ENCODE peak calls at places on chromosomes 7 and 10, in six cellular contexts. One of them, this sample, is unnamed.

GRCh38 chr10:33735463-33735862 is 401.0 kb upstream of the NRP1 start:
- DNase-seq in stomach: no peak
- DNase-seq in GM23338: no peak
- DNase-seq in sigmoid colon: no peak
- DNase-seq in HCT116: no peak
- DNase-seq in breast epithelium: no peak
- DNase-seq in this sample: no peak

GRCh38 chr10:35005868-35006267 is 84.3 kb downstream of the CUL2 start:
- DNase-seq in stomach: no peak
- DNase-seq in GM23338: no peak
- DNase-seq in sigmoid colon: no peak
- DNase-seq in HCT116: no peak
- DNase-seq in breast epithelium: no peak
- DNase-seq in this sample: no peak

GRCh38 chr7:23106491-23106800 is 861 bp downstream of the KLHL7 start:
- DNase-seq in stomach: peak; percentile 28
- DNase-seq in GM23338: peak; percentile 80
- DNase-seq in sigmoid colon: no peak
- DNase-seq in HCT116: no peak
- DNase-seq in breast epithelium: peak; percentile 26
- DNase-seq in this sample: peak; percentile 64

GRCh38 chr10:97200616-97201015 is 14.9 kb upstream of the SLIT1 start:
- DNase-seq in stomach: no peak
- DNase-seq in GM23338: no peak
- DNase-seq in sigmoid colon: peak; percentile 18
- DNase-seq in HCT116: no peak
- DNase-seq in breast epithelium: no peak
- DNase-seq in this sample: no peak

GRCh38 chr10:72712136-72712535 is 20.2 kb downstream of the MCU start:
- DNase-seq in stomach: no peak
- DNase-seq in GM23338: peak; percentile 27
- DNase-seq in sigmoid colon: no peak
- DNase-seq in HCT116: no peak
- DNase-seq in breast epithelium: no peak
- DNase-seq in this sample: no peak

GRCh38 chr10:30980951-30981616 is 50.6 kb downstream of the ZNF438 start:
- DNase-seq in stomach: peak; percentile 78
- DNase-seq in GM23338: no peak
- DNase-seq in sigmoid colon: peak; percentile 91
- DNase-seq in HCT116: no peak
- DNase-seq in breast epithelium: peak; percentile 25
- DNase-seq in this sample: no peak

GRCh38 chr7:27944626-27945025 is 204.7 kb downstream of the TAX1BP1 start:
- DNase-seq in stomach: no peak
- DNase-seq in GM23338: no peak
- DNase-seq in sigmoid colon: no peak
- DNase-seq in HCT116: no peak
- DNase-seq in breast epithelium: no peak
- DNase-seq in this sample: no peak

GRCh38 chr10:84270708-84271107 is 25.9 kb downstream of the RGR start:
- DNase-seq in stomach: no peak
- DNase-seq in GM23338: no peak
- DNase-seq in sigmoid colon: no peak
- DNase-seq in HCT116: no peak
- DNase-seq in breast epithelium: no peak
- DNase-seq in this sample: no peak

GRCh38 chr10:21502371-21502765 is 23.1 kb downstream of the SKIDA1 start:
- DNase-seq in stomach: no peak
- DNase-seq in GM23338: no peak
- DNase-seq in sigmoid colon: no peak
- DNase-seq in HCT116: no peak
- DNase-seq in breast epithelium: no peak
- DNase-seq in this sample: no peak

GRCh38 chr10:58579011-58579655 is 66.5 kb downstream of the BICC1 start:
- DNase-seq in stomach: no peak
- DNase-seq in GM23338: peak; percentile 29
- DNase-seq in sigmoid colon: no peak
- DNase-seq in HCT116: no peak
- DNase-seq in breast epithelium: no peak
- DNase-seq in this sample: no peak

GRCh38 chr10:22259280-22259679 is 41.5 kb upstream of the EBLN1 start:
- DNase-seq in stomach: no peak
- DNase-seq in GM23338: peak; percentile 48
- DNase-seq in sigmoid colon: no peak
- DNase-seq in HCT116: no peak
- DNase-seq in breast epithelium: no peak
- DNase-seq in this sample: no peak

GRCh38 chr10:13001041-13001886 is at the start of gene CCDC3:
- DNase-seq in stomach: no peak
- DNase-seq in GM23338: peak; percentile 67
- DNase-seq in sigmoid colon: no peak
- DNase-seq in HCT116: no peak
- DNase-seq in breast epithelium: no peak
- DNase-seq in this sample: peak; percentile 88

GRCh38 chr7:123643495-123644428 is 11.9 kb upstream of the LMOD2 start:
- DNase-seq in stomach: no peak
- DNase-seq in GM23338: peak; percentile 91
- DNase-seq in sigmoid colon: no peak
- DNase-seq in HCT116: peak; percentile 66
- DNase-seq in breast epithelium: no peak
- DNase-seq in this sample: peak; percentile 77

GRCh38 chr7:116691664-116692063 is 19.7 kb downstream of the MET start:
- DNase-seq in stomach: no peak
- DNase-seq in GM23338: no peak
- DNase-seq in sigmoid colon: no peak
- DNase-seq in HCT116: no peak
- DNase-seq in breast epithelium: no peak
- DNase-seq in this sample: no peak

GRCh38 chr7:116696707-116697106 is 24.7 kb downstream of the MET start:
- DNase-seq in stomach: no peak
- DNase-seq in GM23338: no peak
- DNase-seq in sigmoid colon: no peak
- DNase-seq in HCT116: no peak
- DNase-seq in breast epithelium: no peak
- DNase-seq in this sample: no peak

GRCh38 chr7:116689787-116690186 is 17.8 kb downstream of the MET start:
- DNase-seq in stomach: no peak
- DNase-seq in GM23338: no peak
- DNase-seq in sigmoid colon: no peak
- DNase-seq in HCT116: no peak
- DNase-seq in breast epithelium: no peak
- DNase-seq in this sample: no peak

GRCh38 chr7:116697152-116697551 is 25.2 kb downstream of the MET start:
- DNase-seq in stomach: no peak
- DNase-seq in GM23338: no peak
- DNase-seq in sigmoid colon: no peak
- DNase-seq in HCT116: no peak
- DNase-seq in breast epithelium: no peak
- DNase-seq in this sample: no peak

DNA sequence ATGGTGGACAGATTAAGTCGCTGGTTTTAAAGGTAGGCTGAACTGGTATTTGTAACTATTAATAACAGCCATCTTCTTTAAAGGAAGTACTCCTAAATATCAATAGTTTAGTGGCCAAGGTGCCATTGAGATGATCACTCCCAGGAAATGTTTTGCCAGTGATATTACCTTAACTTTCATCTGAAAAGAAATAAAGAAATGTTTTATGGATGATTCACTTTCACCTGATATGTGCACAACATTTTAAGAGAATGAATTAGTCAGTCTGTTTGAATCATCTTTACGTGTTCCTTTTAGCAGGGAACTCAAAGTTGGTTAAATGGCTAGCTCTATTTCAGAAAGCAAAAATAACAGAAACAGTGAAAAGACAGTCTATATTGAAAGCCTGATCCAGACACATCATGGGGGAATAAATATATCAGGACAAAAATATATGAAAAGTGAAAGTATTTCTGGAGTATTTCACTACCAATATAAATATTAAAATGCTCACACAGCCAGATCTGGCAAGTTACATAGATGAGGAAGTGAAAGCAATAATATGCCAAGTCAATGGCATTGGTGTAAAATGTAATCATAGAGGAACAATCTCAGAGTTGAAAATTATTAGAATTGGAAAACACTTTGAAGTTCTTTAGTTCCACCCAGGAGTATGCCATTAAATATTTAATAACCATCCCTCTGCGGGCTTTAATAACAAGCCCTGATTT is 20.8 kb downstream of the MET start:
- DNase-seq in stomach: no peak
- DNase-seq in GM23338: no peak
- DNase-seq in sigmoid colon: no peak
- DNase-seq in HCT116: peak; percentile 75
- DNase-seq in breast epithelium: no peak
- DNase-seq in this sample: no peak
- TF ChIP-seq POLR2AphosphoS5 in stomach: no peak
- TF ChIP-seq POLR2AphosphoS5 in GM23338: no peak
- TF ChIP-seq POLR2AphosphoS5 in sigmoid colon: no peak
- TF ChIP-seq POLR2AphosphoS5 in HCT116: peak; percentile 61
- TF ChIP-seq POLR2AphosphoS5 in breast epithelium: no peak
- TF ChIP-seq POLR2AphosphoS5 in this sample: peak; percentile 16

GRCh38 chr7:74267756-74268565 is 13.8 kb upstream of the RFC2 start:
- DNase-seq in stomach: no peak
- DNase-seq in GM23338: no peak
- DNase-seq in sigmoid colon: no peak
- DNase-seq in HCT116: no peak
- DNase-seq in breast epithelium: no peak
- DNase-seq in this sample: no peak

GRCh38 chr7:74271742-74272141 is 17.5 kb upstream of the CLIP2 start:
- DNase-seq in stomach: no peak
- DNase-seq in GM23338: no peak
- DNase-seq in sigmoid colon: no peak
- DNase-seq in HCT116: no peak
- DNase-seq in breast epithelium: no peak
- DNase-seq in this sample: no peak

GRCh38 chr7:74275401-74275881 is 13.8 kb upstream of the CLIP2 start:
- DNase-seq in stomach: no peak
- DNase-seq in GM23338: peak; percentile 82
- DNase-seq in sigmoid colon: no peak
- DNase-seq in HCT116: no peak
- DNase-seq in breast epithelium: no peak
- DNase-seq in this sample: peak; percentile 77

GRCh38 chr7:74269757-74270277 is 15.6 kb upstream of the RFC2 start:
- DNase-seq in stomach: peak; percentile 65
- DNase-seq in GM23338: peak; percentile 98
- DNase-seq in sigmoid colon: no peak
- DNase-seq in HCT116: peak; percentile 76
- DNase-seq in breast epithelium: no peak
- DNase-seq in this sample: peak; percentile 88

DNA sequence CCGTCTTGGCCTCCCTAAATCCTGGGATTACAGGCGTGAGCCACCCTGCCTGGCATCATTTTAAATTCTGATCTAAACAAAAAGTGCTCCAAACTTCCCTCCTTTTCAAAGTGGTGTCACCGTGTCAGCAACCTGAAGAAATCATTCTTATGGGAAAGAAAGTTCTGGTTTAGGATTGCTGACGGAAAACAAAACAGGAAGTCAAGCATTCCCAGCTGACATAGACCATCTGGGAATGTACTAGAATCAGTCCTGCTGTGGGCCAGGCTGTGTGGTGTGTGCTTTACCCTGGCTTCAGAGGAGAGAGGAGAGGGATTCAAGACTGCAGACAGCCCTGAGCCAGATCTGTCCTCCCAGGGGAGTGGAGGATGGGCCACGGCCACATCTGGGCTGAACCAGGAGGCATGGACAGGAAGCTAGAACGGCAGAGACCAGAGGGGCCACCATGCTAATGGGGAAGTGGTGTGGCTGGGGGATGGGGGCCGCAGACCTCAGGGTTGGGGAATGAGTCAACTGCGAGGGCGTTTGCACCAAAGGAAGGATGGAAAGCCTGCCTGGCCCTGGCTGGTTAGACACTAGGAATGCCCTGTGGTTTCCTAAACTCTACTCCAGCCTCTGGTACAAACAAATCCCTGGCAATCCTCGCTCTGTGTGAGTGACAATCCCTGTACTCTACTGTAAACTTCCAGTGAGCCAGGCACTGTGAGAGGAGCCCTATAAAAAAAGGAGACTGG is 16.7 kb upstream of the CLIP2 start:
- DNase-seq in stomach: peak; percentile 45
- DNase-seq in GM23338: peak; percentile 70
- DNase-seq in sigmoid colon: peak; percentile 90
- DNase-seq in HCT116: no peak
- DNase-seq in breast epithelium: peak; percentile 34
- DNase-seq in this sample: peak; percentile 68
- TF ChIP-seq POLR2AphosphoS5 in stomach: peak; percentile 12
- TF ChIP-seq POLR2AphosphoS5 in GM23338: no peak
- TF ChIP-seq POLR2AphosphoS5 in sigmoid colon: peak; percentile 65
- TF ChIP-seq POLR2AphosphoS5 in HCT116: no peak
- TF ChIP-seq POLR2AphosphoS5 in breast epithelium: no peak
- TF ChIP-seq POLR2AphosphoS5 in this sample: no peak

GRCh38 chr7:98785929-98786571 is 83.8 kb downstream of the TMEM130 start:
- DNase-seq in stomach: no peak
- DNase-seq in GM23338: no peak
- DNase-seq in sigmoid colon: no peak
- DNase-seq in HCT116: no peak
- DNase-seq in breast epithelium: no peak
- DNase-seq in this sample: no peak

GRCh38 chr7:98779800-98780199 is 90.0 kb downstream of the TMEM130 start:
- DNase-seq in stomach: no peak
- DNase-seq in GM23338: no peak
- DNase-seq in sigmoid colon: no peak
- DNase-seq in HCT116: no peak
- DNase-seq in breast epithelium: no peak
- DNase-seq in this sample: no peak

GRCh38 chr7:98788921-98789320 is 80.9 kb downstream of the TMEM130 start:
- DNase-seq in stomach: no peak
- DNase-seq in GM23338: no peak
- DNase-seq in sigmoid colon: no peak
- DNase-seq in HCT116: no peak
- DNase-seq in breast epithelium: no peak
- DNase-seq in this sample: no peak

GRCh38 chr7:98784216-98784785 is 85.5 kb downstream of the TMEM130 start:
- DNase-seq in stomach: no peak
- DNase-seq in GM23338: no peak
- DNase-seq in sigmoid colon: no peak
- DNase-seq in HCT116: no peak
- DNase-seq in breast epithelium: no peak
- DNase-seq in this sample: no peak
- TF ChIP-seq POLR2AphosphoS5 in stomach: no peak
- TF ChIP-seq POLR2AphosphoS5 in GM23338: no peak
- TF ChIP-seq POLR2AphosphoS5 in sigmoid colon: no peak
- TF ChIP-seq POLR2AphosphoS5 in HCT116: no peak
- TF ChIP-seq POLR2AphosphoS5 in breast epithelium: no peak
- TF ChIP-seq POLR2AphosphoS5 in this sample: no peak

DNA sequence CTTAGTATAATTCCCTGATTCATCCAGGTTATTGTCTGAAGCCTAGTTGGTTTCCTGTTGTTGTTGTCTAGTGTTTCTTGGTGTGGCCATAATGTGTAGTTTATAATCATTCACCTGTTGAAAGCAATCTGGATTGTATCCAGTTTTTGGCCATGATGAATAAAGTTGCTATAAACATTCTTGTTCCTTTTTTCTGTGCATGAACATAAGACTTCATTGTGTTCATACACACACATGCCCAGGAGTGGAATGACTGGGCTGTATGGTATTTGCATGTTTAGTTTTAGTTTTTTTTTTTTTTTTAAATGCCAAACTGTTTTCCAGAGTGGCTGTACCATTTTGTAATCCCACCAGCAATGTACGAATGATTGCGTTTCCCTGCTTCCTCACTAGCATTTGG is 349.8 kb downstream of the SDK1 start:
- DNase-seq in stomach: no peak
- DNase-seq in GM23338: no peak
- DNase-seq in sigmoid colon: no peak
- DNase-seq in HCT116: no peak
- DNase-seq in breast epithelium: no peak
- DNase-seq in this sample: no peak
- TF ChIP-seq POLR2AphosphoS5 in stomach: no peak
- TF ChIP-seq POLR2AphosphoS5 in GM23338: no peak
- TF ChIP-seq POLR2AphosphoS5 in sigmoid colon: no peak
- TF ChIP-seq POLR2AphosphoS5 in HCT116: no peak
- TF ChIP-seq POLR2AphosphoS5 in breast epithelium: no peak
- TF ChIP-seq POLR2AphosphoS5 in this sample: no peak

GRCh38 chr10:99467236-99467999 is 37.0 kb upstream of the GOT1 start:
- DNase-seq in stomach: no peak
- DNase-seq in GM23338: no peak
- DNase-seq in sigmoid colon: no peak
- DNase-seq in HCT116: no peak
- DNase-seq in breast epithelium: no peak
- DNase-seq in this sample: no peak
- TF ChIP-seq POLR2AphosphoS5 in stomach: no peak
- TF ChIP-seq POLR2AphosphoS5 in GM23338: no peak
- TF ChIP-seq POLR2AphosphoS5 in sigmoid colon: no peak
- TF ChIP-seq POLR2AphosphoS5 in HCT116: no peak
- TF ChIP-seq POLR2AphosphoS5 in breast epithelium: no peak
- TF ChIP-seq POLR2AphosphoS5 in this sample: no peak

This sample was measured in SK-N-SH.